ENCODE peak calls at places on chromosomes 5 and 9, in seven cellular contexts. S is natural killer cell; Y is activated CD8-positive, alpha-beta memory T cell treated with anti-CD3 and anti-CD28 coated beads for 1 hour; P is T-helper 2 cell treated with Interferon-gamma antibody and Interleukin-4, amounts not matched to agents 5 μg/mL and 100 μg/mL, for 36 hours; J is AG04450; G is stimulated activated CD8-positive, alpha-beta memory T cell treated with anti-CD3 and anti-CD28 coated beads, Interleukin-7, amount 100 ng/mL, for 1 hour; I is Right ventricle myocardium superior. T is an unnamed sample.
A peak's percentile ranks its signal among the peaks of the same experiment; 100 is the strongest.

GRCh38 chr5:111742595-111742994 is 14.4 kb downstream of the NREP start:
- DNase-seq in S (no peak), Y (no peak), P (no peak), J (peak; percentile 88), G (no peak), I (no peak), T (peak; percentile 51)

GRCh38 chr5:56569051-56569450 is 246.3 kb upstream of the MAP3K1 start:
- DNase-seq in S (no peak), Y (no peak), P (no peak), J (no peak), G (no peak), I (no peak), T (no peak)

GRCh38 chr5:112848116-112848811 is 12.8 kb upstream of the SRP19 start:
- DNase-seq in S (no peak), Y (no peak), P (no peak), J (peak; percentile 32), G (no peak), I (no peak), T (peak; percentile 83)

GRCh38 chr9:73528922-73529321 is 377.3 kb downstream of the ANXA1 start:
- DNase-seq in S (no peak), Y (no peak), P (no peak), J (no peak), G (no peak), I (no peak), T (no peak)

GRCh38 chr5:18113724-18114123 is 479.5 kb downstream of the TAF11L14 start:
- DNase-seq in S (no peak), Y (no peak), P (no peak), J (no peak), G (no peak), I (no peak), T (peak; percentile 0)

GRCh38 chr5:171762841-171763408 is 22.7 kb upstream of the SMIM23 start:
- DNase-seq in S (no peak), Y (no peak), P (no peak), J (no peak), G (no peak), I (no peak), T (no peak)

GRCh38 chr5:132074772-132075718 is 1.5 kb downstream of the CSF2 start:
- DNase-seq in S (no peak), Y (no peak), P (peak; percentile 73), J (no peak), G (no peak), I (no peak), T (no peak)

GRCh38 chr5:121292664-121293063 is 559.0 kb upstream of the FTMT start:
- DNase-seq in S (no peak), Y (no peak), P (no peak), J (no peak), G (no peak), I (no peak), T (no peak)

GRCh38 chr5:168251308-168251707 is 40.1 kb upstream of the WWC1 start:
- DNase-seq in S (no peak), Y (no peak), P (no peak), J (no peak), G (no peak), I (no peak), T (no peak)

GRCh38 chr5:89936576-89936975 is 473.0 kb downstream of the CETN3 start:
- DNase-seq in S (no peak), Y (no peak), P (no peak), J (no peak), G (no peak), I (no peak), T (no peak)

GRCh38 chr5:18171684-18172083 is 537.4 kb downstream of the TAF11L14 start:
- DNase-seq in S (no peak), Y (no peak), P (no peak), J (no peak), G (no peak), I (no peak), T (no peak)

GRCh38 chr9:93143830-93144530 is 9.9 kb upstream of the NINJ1 start:
- DNase-seq in S (no peak), Y (peak; percentile 23), P (no peak), J (no peak), G (no peak), I (peak; percentile 61), T (no peak)

GRCh38 chr9:134626576-134627416 is 14.8 kb upstream of the COL5A1 start:
- DNase-seq in S (no peak), Y (no peak), P (no peak), J (no peak), G (no peak), I (no peak), T (peak; percentile 89)

GRCh38 chr5:143657814-143658395 is 154.1 kb upstream of the HMHB1 start:
- DNase-seq in S (no peak), Y (no peak), P (no peak), J (no peak), G (no peak), I (no peak), T (no peak)

GRCh38 chr5:99900302-99900811 is 634.8 kb upstream of the FAM174A start:
- DNase-seq in S (no peak), Y (no peak), P (no peak), J (no peak), G (no peak), I (no peak), T (peak; percentile 13)

GRCh38 chr9:77085416-77085815 is 66.0 kb downstream of the FOXB2 start:
- DNase-seq in S (no peak), Y (no peak), P (no peak), J (no peak), G (no peak), I (no peak), T (peak; percentile 26)

GRCh38 chr5:139646111-139646510 is 2.0 kb upstream of the CXXC5 start:
- DNase-seq in S (no peak), Y (no peak), P (no peak), J (no peak), G (no peak), I (no peak), T (no peak)

GRCh38 chr9:131410051-131410491 is 16.2 kb downstream of the PRRC2B start:
- DNase-seq in S (no peak), Y (no peak), P (peak; percentile 50), J (no peak), G (no peak), I (no peak), T (no peak)

GRCh38 chr5:154756203-154756870 is 1.2 kb downstream of the LARP1 start:
- DNase-seq in S (peak; percentile 51), Y (peak; percentile 22), P (peak; percentile 32), J (no peak), G (peak; percentile 2), I (peak; percentile 69), T (peak; percentile 50)

GRCh38 chr9:37903581-37903830 is 421 bp downstream of the SLC25A51 start:
- DNase-seq in S (no peak), Y (no peak), P (no peak), J (no peak), G (no peak), I (peak; percentile 70), T (peak; percentile 64)

GRCh38 chr9:134983094-134983493 is 65.4 kb upstream of the FCN1 start:
- DNase-seq in S (no peak), Y (no peak), P (no peak), J (no peak), G (no peak), I (peak; percentile 83), T (no peak)

GRCh38 chr9:119026120-119026519 is 343.1 kb downstream of the BRINP1 start:
- DNase-seq in S (no peak), Y (no peak), P (no peak), J (no peak), G (no peak), I (peak; percentile 57), T (no peak)

GRCh38 chr5:59768204-59769040 is 125.1 kb downstream of the PDE4D start:
- DNase-seq in S (no peak), Y (no peak), P (peak; percentile 57), J (no peak), G (no peak), I (peak; percentile 67), T (peak; percentile 74)

GRCh38 chr9:130845901-130846381 is 10.9 kb downstream of the ABL1 start:
- DNase-seq in S (no peak), Y (no peak), P (no peak), J (no peak), G (no peak), I (no peak), T (peak; percentile 76)

GRCh38 chr5:158701406-158702177 is 398.1 kb downstream of the EBF1 start:
- DNase-seq in S (no peak), Y (no peak), P (no peak), J (no peak), G (no peak), I (no peak), T (peak; percentile 38)

GRCh38 chr9:103078581-103078980 is 83.4 kb downstream of the CYLC2 start:
- DNase-seq in S (no peak), Y (no peak), P (no peak), J (no peak), G (no peak), I (no peak), T (no peak)

GRCh38 chr9:98365227-98365669 is 109.8 kb upstream of the TBC1D2 start:
- DNase-seq in S (no peak), Y (no peak), P (no peak), J (no peak), G (no peak), I (no peak), T (peak; percentile 67)

GRCh38 chr5:1930880-1931589 is 48.3 kb upstream of the IRX4 start:
- DNase-seq in S (no peak), Y (no peak), P (no peak), J (no peak), G (no peak), I (peak; percentile 62), T (no peak)

GRCh38 chr5:150301170-150301505 is 1.6 kb downstream of the ARSI start:
- DNase-seq in S (no peak), Y (no peak), P (no peak), J (no peak), G (no peak), I (no peak), T (peak; percentile 36)

GRCh38 chr5:152532714-152533113 is 127.6 kb upstream of the NMUR2 start:
- DNase-seq in S (no peak), Y (no peak), P (no peak), J (no peak), G (no peak), I (no peak), T (peak; percentile 58)

GRCh38 chr5:147472669-147473131 is 37.2 kb downstream of the DPYSL3 start:
- DNase-seq in S (no peak), Y (no peak), P (no peak), J (no peak), G (no peak), I (no peak), T (no peak)

GRCh38 chr9:117487555-117488175 is 72.8 kb upstream of the ASTN2 start:
- DNase-seq in S (peak; percentile 25), Y (no peak), P (peak; percentile 52), J (no peak), G (no peak), I (peak; percentile 65), T (peak; percentile 41)

GRCh38 chr9:4784403-4784802 is 8.3 kb upstream of the RCL1 start:
- DNase-seq in S (no peak), Y (no peak), P (no peak), J (no peak), G (no peak), I (no peak), T (no peak)

GRCh38 chr5:172846249-172846648 is 12.2 kb downstream of the ERGIC1 start:
- DNase-seq in S (no peak), Y (no peak), P (no peak), J (no peak), G (no peak), I (no peak), T (no peak)

GRCh38 chr9:138025417-138025816 is 147.8 kb downstream of the CACNA1B start:
- DNase-seq in S (no peak), Y (no peak), P (peak; percentile 2), J (no peak), G (no peak), I (no peak), T (no peak)